ENCODE peak calls at places on chromosomes 6 and 20, in six cellular contexts. One of them, this sample, is unnamed.

GRCh38 chr6:169999367-169999766 is 247.9 kb downstream of the ERMARD start:
- DNase-seq in AG04450: no peak
- DNase-seq in nephron progenitor cell: no peak
- DNase-seq in fibroblast of lung: no peak
- DNase-seq in esophagus squamous epithelium: no peak
- DNase-seq in ovary: no peak
- DNase-seq in this sample: no peak

GRCh38 chr6:157681041-157681650 is 141.9 kb upstream of the SNX9 start:
- DNase-seq in fibroblast of lung: no peak
- DNase-seq in ovary: no peak
- DNase-seq in AG04450: no peak
- DNase-seq in nephron progenitor cell: no peak
- DNase-seq in esophagus squamous epithelium: no peak
- DNase-seq in this sample: no peak

GRCh38 chr6:101803146-101803545 is 409.6 kb downstream of the GRIK2 start:
- DNase-seq in fibroblast of lung: no peak
- DNase-seq in esophagus squamous epithelium: no peak
- DNase-seq in AG04450: no peak
- DNase-seq in ovary: no peak
- DNase-seq in nephron progenitor cell: no peak
- DNase-seq in this sample: no peak

GRCh38 chr6:118177720-118178119 is 270.7 kb downstream of the SLC35F1 start:
- DNase-seq in fibroblast of lung: no peak
- DNase-seq in ovary: no peak
- DNase-seq in AG04450: no peak
- DNase-seq in esophagus squamous epithelium: no peak
- DNase-seq in nephron progenitor cell: no peak
- DNase-seq in this sample: no peak

GRCh38 chr6:9628819-9629218 is 786.1 kb downstream of the TFAP2A start:
- DNase-seq in fibroblast of lung: no peak
- DNase-seq in AG04450: no peak
- DNase-seq in esophagus squamous epithelium: no peak
- DNase-seq in ovary: no peak
- DNase-seq in nephron progenitor cell: no peak
- DNase-seq in this sample: no peak

GRCh38 chr6:3090013-3090412 is 21.7 kb downstream of the RIPK1 start:
- DNase-seq in nephron progenitor cell: no peak
- DNase-seq in ovary: no peak
- DNase-seq in fibroblast of lung: no peak
- DNase-seq in AG04450: no peak
- DNase-seq in esophagus squamous epithelium: no peak
- DNase-seq in this sample: no peak

GRCh38 chr6:75848274-75848673 is 99.2 kb downstream of the MYO6 start:
- DNase-seq in AG04450: no peak
- DNase-seq in esophagus squamous epithelium: no peak
- DNase-seq in fibroblast of lung: no peak
- DNase-seq in ovary: no peak
- DNase-seq in nephron progenitor cell: no peak
- DNase-seq in this sample: no peak

GRCh38 chr6:165090206-165090605 is 219.2 kb downstream of the C6orf118 start:
- DNase-seq in AG04450: no peak
- DNase-seq in nephron progenitor cell: no peak
- DNase-seq in fibroblast of lung: no peak
- DNase-seq in esophagus squamous epithelium: no peak
- DNase-seq in ovary: no peak
- DNase-seq in this sample: no peak

GRCh38 chr20:45355209-45355608 is 7.0 kb upstream of the SDC4 start:
- DNase-seq in nephron progenitor cell: no peak
- DNase-seq in esophagus squamous epithelium: no peak
- DNase-seq in AG04450: no peak
- DNase-seq in fibroblast of lung: peak
- DNase-seq in ovary: no peak
- DNase-seq in this sample: no peak

GRCh38 chr6:68638225-68638900 is 3.3 kb downstream of the ADGRB3 start:
- DNase-seq in ovary: peak
- DNase-seq in esophagus squamous epithelium: no peak
- DNase-seq in fibroblast of lung: peak
- DNase-seq in AG04450: peak
- DNase-seq in nephron progenitor cell: peak
- DNase-seq in this sample: no peak

GRCh38 chr6:44237021-44237812 is 9.7 kb upstream of the HSP90AB1 start:
- DNase-seq in nephron progenitor cell: peak
- DNase-seq in esophagus squamous epithelium: no peak
- DNase-seq in AG04450: peak
- DNase-seq in fibroblast of lung: peak
- DNase-seq in ovary: peak
- DNase-seq in this sample: peak

GRCh38 chr6:67175091-67175490 is 1460.0 kb upstream of the ADGRB3 start:
- DNase-seq in nephron progenitor cell: no peak
- DNase-seq in AG04450: no peak
- DNase-seq in ovary: no peak
- DNase-seq in esophagus squamous epithelium: no peak
- DNase-seq in fibroblast of lung: no peak
- DNase-seq in this sample: no peak

GRCh38 chr6:105326216-105326615 is 76.7 kb downstream of the PREP start:
- DNase-seq in AG04450: no peak
- DNase-seq in nephron progenitor cell: no peak
- DNase-seq in ovary: no peak
- DNase-seq in esophagus squamous epithelium: no peak
- DNase-seq in fibroblast of lung: peak
- DNase-seq in this sample: no peak

GRCh38 chr6:33967966-33968724 is 164.3 kb upstream of the MLN start:
- DNase-seq in AG04450: no peak
- DNase-seq in ovary: no peak
- DNase-seq in fibroblast of lung: no peak
- DNase-seq in esophagus squamous epithelium: no peak
- DNase-seq in nephron progenitor cell: no peak
- DNase-seq in this sample: no peak

GRCh38 chr6:75543311-75543710 is 49.7 kb upstream of the FILIP1 start:
- DNase-seq in ovary: no peak
- DNase-seq in nephron progenitor cell: no peak
- DNase-seq in esophagus squamous epithelium: no peak
- DNase-seq in fibroblast of lung: no peak
- DNase-seq in AG04450: no peak
- DNase-seq in this sample: no peak

GRCh38 chr6:43115365-43115764 is 39.3 kb downstream of the PTK7 start:
- DNase-seq in fibroblast of lung: no peak
- DNase-seq in ovary: no peak
- DNase-seq in esophagus squamous epithelium: no peak
- DNase-seq in AG04450: no peak
- DNase-seq in nephron progenitor cell: no peak
- DNase-seq in this sample: no peak

GRCh38 chr6:72363844-72364740 is 257.8 kb upstream of the KCNQ5 start:
- DNase-seq in ovary: peak
- DNase-seq in esophagus squamous epithelium: no peak
- DNase-seq in nephron progenitor cell: no peak
- DNase-seq in fibroblast of lung: peak
- DNase-seq in AG04450: peak
- DNase-seq in this sample: peak

GRCh38 chr6:135586388-135586787 is 88.8 kb upstream of the AHI1 start:
- DNase-seq in esophagus squamous epithelium: no peak
- DNase-seq in ovary: no peak
- DNase-seq in nephron progenitor cell: no peak
- DNase-seq in fibroblast of lung: no peak
- DNase-seq in AG04450: no peak
- DNase-seq in this sample: no peak

GRCh38 chr20:5773589-5773988 is 23.4 kb downstream of the SHLD1 start:
- DNase-seq in nephron progenitor cell: no peak
- DNase-seq in fibroblast of lung: no peak
- DNase-seq in esophagus squamous epithelium: no peak
- DNase-seq in ovary: no peak
- DNase-seq in AG04450: no peak
- DNase-seq in this sample: no peak

GRCh38 chr20:35093245-35093884 is 758 bp upstream of the TRPC4AP start:
- DNase-seq in nephron progenitor cell: no peak
- DNase-seq in fibroblast of lung: peak
- DNase-seq in ovary: no peak
- DNase-seq in AG04450: no peak
- DNase-seq in esophagus squamous epithelium: no peak
- DNase-seq in this sample: peak

GRCh38 chr20:44582321-44583025 is at the start of gene PKIG:
- DNase-seq in nephron progenitor cell: no peak
- DNase-seq in AG04450: peak
- DNase-seq in esophagus squamous epithelium: no peak
- DNase-seq in fibroblast of lung: peak
- DNase-seq in ovary: no peak
- DNase-seq in this sample: peak

GRCh38 chr20:60365882-60366281 is 407.7 kb downstream of the CDH26 start:
- DNase-seq in nephron progenitor cell: no peak
- DNase-seq in fibroblast of lung: no peak
- DNase-seq in ovary: no peak
- DNase-seq in AG04450: no peak
- DNase-seq in esophagus squamous epithelium: no peak
- DNase-seq in this sample: no peak

GRCh38 chr6:146355521-146356100 is 188.0 kb upstream of the RAB32 start:
- DNase-seq in AG04450: no peak
- DNase-seq in nephron progenitor cell: no peak
- DNase-seq in fibroblast of lung: no peak
- DNase-seq in ovary: no peak
- DNase-seq in esophagus squamous epithelium: no peak
- DNase-seq in this sample: no peak

GRCh38 chr6:146354451-146354850 is 189.2 kb upstream of the RAB32 start:
- DNase-seq in nephron progenitor cell: no peak
- DNase-seq in AG04450: no peak
- DNase-seq in fibroblast of lung: no peak
- DNase-seq in esophagus squamous epithelium: no peak
- DNase-seq in ovary: no peak
- DNase-seq in this sample: no peak

GRCh38 chr6:146358341-146359046 is 185.1 kb upstream of the RAB32 start:
- DNase-seq in fibroblast of lung: peak
- DNase-seq in AG04450: no peak
- DNase-seq in esophagus squamous epithelium: no peak
- DNase-seq in ovary: no peak
- DNase-seq in nephron progenitor cell: no peak
- DNase-seq in this sample: no peak

GRCh38 chr6:146359123-146359522 is 184.5 kb upstream of the RAB32 start:
- DNase-seq in ovary: no peak
- DNase-seq in esophagus squamous epithelium: no peak
- DNase-seq in AG04450: no peak
- DNase-seq in fibroblast of lung: no peak
- DNase-seq in nephron progenitor cell: no peak
- DNase-seq in this sample: no peak

DNA sequence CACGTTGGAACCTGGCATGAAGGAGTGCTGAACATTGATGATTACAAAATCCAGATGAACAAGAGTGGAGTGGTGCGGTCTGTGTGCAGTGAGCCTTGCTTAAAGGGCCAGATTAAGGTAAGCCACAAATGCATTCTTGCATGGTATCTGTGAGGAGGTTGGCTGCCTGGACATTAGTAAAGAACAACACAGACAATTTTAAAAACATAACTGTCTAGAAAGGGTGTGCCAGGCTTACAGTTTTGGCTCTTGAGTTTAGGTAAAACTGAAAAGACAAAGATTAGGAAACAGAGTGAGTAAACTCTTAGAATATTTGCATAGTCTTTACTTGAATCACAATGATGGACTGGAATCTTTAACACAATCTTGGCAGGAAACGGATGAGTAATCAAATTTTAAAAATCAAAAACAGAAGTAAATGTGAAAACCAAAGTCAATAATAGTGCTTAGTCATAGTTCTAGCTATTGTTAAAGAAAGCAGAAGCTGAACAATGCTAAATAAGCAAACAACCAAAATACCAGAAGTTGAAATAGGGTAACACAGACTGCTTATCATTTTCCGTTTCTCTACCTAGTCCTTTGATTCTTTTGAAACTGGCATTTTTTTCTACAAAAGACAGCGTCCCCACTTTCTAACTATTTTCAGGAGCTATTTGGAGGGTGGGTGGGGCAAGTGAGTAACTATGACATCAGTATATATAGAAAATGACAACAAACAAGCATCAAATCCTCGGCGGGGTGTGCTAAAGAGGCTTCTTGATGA is 185.9 kb upstream of the RAB32 start:
- DNase-seq in nephron progenitor cell: no peak
- DNase-seq in esophagus squamous epithelium: no peak
- DNase-seq in ovary: no peak
- DNase-seq in fibroblast of lung: peak
- DNase-seq in AG04450: no peak
- DNase-seq in this sample: peak
- TF ChIP-seq CTCF in nephron progenitor cell: no peak
- TF ChIP-seq CTCF in esophagus squamous epithelium: no peak
- TF ChIP-seq CTCF in ovary: no peak
- TF ChIP-seq CTCF in fibroblast of lung: no peak
- TF ChIP-seq CTCF in AG04450: no peak
- TF ChIP-seq CTCF in this sample: no peak

DNA sequence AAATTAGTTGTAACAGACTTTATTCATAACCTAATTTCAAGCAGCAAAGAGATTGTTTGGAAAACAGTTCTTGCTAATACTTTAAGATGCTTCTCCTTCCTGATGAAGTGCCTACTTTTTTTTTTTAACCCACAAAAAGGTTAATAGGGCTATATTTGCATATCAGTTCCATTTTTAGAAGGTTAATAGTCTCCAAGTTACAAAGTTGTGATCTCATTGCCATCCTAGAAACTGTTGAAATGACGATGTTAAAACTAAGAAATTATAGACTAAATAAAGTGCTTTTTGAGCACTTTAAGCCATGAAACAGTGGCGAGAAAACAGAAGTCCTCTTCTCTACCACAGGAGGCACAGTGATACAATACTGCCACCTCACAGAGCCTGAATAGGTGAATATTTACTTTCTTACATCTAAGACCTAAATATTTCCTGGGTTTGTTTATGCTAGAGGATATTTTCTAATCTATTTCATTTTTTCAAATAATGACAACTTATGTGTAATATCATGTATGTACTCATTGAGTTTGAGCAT is 5.3 kb downstream of the RNF144B start:
- DNase-seq in nephron progenitor cell: no peak
- DNase-seq in ovary: no peak
- DNase-seq in esophagus squamous epithelium: no peak
- DNase-seq in fibroblast of lung: no peak
- DNase-seq in AG04450: no peak
- DNase-seq in this sample: no peak
- TF ChIP-seq CTCF in nephron progenitor cell: no peak
- TF ChIP-seq CTCF in ovary: no peak
- TF ChIP-seq CTCF in esophagus squamous epithelium: no peak
- TF ChIP-seq CTCF in fibroblast of lung: no peak
- TF ChIP-seq CTCF in AG04450: no peak
- TF ChIP-seq CTCF in this sample: no peak

DNA sequence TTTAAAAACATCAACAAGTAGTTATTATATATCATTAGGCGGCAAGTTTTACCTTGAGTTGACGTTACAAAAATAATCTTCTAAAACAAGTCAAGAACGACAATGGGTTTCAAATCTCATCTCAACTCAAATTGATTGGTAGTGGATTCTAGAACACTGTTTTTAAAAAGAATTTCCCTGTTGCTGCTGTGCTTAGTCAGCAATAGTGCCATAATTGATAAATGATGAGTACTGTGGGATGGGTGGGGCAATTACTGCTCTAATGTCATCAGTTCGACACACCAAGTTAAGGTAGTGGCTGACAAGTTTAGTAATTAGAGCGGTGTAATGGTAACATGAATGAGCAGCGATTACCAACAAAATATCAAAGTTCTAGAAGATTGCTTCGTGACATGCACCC is 73.4 kb upstream of the HTR1B start:
- DNase-seq in nephron progenitor cell: no peak
- DNase-seq in fibroblast of lung: no peak
- DNase-seq in AG04450: no peak
- DNase-seq in esophagus squamous epithelium: no peak
- DNase-seq in ovary: no peak
- DNase-seq in this sample: no peak
- TF ChIP-seq CTCF in nephron progenitor cell: no peak
- TF ChIP-seq CTCF in fibroblast of lung: no peak
- TF ChIP-seq CTCF in AG04450: no peak
- TF ChIP-seq CTCF in esophagus squamous epithelium: no peak
- TF ChIP-seq CTCF in ovary: no peak
- TF ChIP-seq CTCF in this sample: no peak

GRCh38 chr6:152748843-152749242 is 1.8 kb upstream of the VIP start:
- DNase-seq in fibroblast of lung: peak
- DNase-seq in AG04450: no peak
- DNase-seq in nephron progenitor cell: no peak
- DNase-seq in ovary: no peak
- DNase-seq in esophagus squamous epithelium: no peak
- DNase-seq in this sample: no peak
- TF ChIP-seq CTCF in fibroblast of lung: no peak
- TF ChIP-seq CTCF in AG04450: peak
- TF ChIP-seq CTCF in nephron progenitor cell: no peak
- TF ChIP-seq CTCF in ovary: no peak
- TF ChIP-seq CTCF in esophagus squamous epithelium: no peak
- TF ChIP-seq CTCF in this sample: no peak